ENCODE peak calls at places on chromosome 1, in nine cellular contexts. C, S, J, Z, G, Y, A, E and N are unnamed samples. For H3K4me1, the result is how much of the 10 kb centered on the place peaks cover.

GRCh38 chr1:152926091-152926490 is 17.7 kb downstream of the IVL start:
- DNase-seq in C (peak), S (no peak), J (no peak), Z (peak), G (no peak), Y (no peak), A (no peak), E (no peak), N (no peak)

GRCh38 chr1:188429385-188429784 is 1600.6 kb downstream of the PLA2G4A start:
- DNase-seq in C (peak), S (no peak), J (no peak), Z (no peak), G (no peak), Y (no peak), A (no peak), E (no peak), N (no peak)

GRCh38 chr1:153659656-153660055 is 1.2 kb downstream of the SNAPIN start:
- DNase-seq in C (no peak), S (no peak), J (no peak), Z (no peak), G (no peak), Y (no peak), A (no peak), E (no peak), N (no peak)

GRCh38 chr1:207838156-207839082 is 72.5 kb downstream of the CD34 start:
- DNase-seq in C (no peak), S (peak), J (peak), Z (no peak), G (peak), Y (no peak), A (peak), E (no peak), N (peak)

GRCh38 chr1:10031461-10031860 is 1.3 kb upstream of the UBE4B start:
- DNase-seq in C (peak), S (no peak), J (no peak), Z (no peak), G (no peak), Y (no peak), A (no peak), E (peak), N (no peak)

GRCh38 chr1:12143631-12144155 is 23.1 kb upstream of the TNFRSF1B start:
- DNase-seq in C (peak), S (peak), J (peak), Z (no peak), G (peak), Y (peak), A (peak), E (no peak), N (peak)

GRCh38 chr1:219489636-219490035 is 123.3 kb downstream of the ZC3H11B start:
- DNase-seq in C (no peak), S (no peak), J (no peak), Z (no peak), G (no peak), Y (no peak), A (no peak), E (no peak), N (no peak)

GRCh38 chr1:177137814-177138213 is 26.7 kb downstream of the ASTN1 start:
- DNase-seq in C (no peak), S (no peak), J (no peak), Z (no peak), G (no peak), Y (no peak), A (no peak), E (no peak), N (no peak)

GRCh38 chr1:187051618-187052232 is 223.0 kb downstream of the PLA2G4A start:
- DNase-seq in C (peak), S (no peak), J (no peak), Z (peak), G (no peak), Y (no peak), A (no peak), E (peak), N (peak)

DNA sequence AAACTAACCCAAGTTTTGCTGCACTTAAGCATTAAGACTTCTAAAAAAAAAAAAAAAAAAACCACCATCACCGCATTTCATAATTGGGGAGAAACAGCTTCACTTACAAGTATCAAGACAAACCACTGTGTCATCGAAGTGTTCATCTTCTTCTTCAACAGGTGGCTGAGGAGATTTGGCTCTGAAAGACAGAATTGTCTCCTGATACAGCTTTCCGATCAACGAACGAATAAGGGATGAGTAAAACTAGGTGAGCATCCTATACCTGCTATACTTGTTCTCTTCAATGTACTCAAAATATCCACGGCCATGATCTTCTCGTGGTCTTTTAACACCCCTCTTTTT is 2.0 kb downstream of the HNRNPU start:
- DNase-seq in C (no peak), S (no peak), J (no peak), Z (no peak), G (no peak), Y (no peak), A (no peak), E (no peak), N (no peak)
- H3K4me1 ChIP-seq in C (under half), S (under half), J (half or more), Z (under half), G (under half), Y (under half), A (half or more), E (under half), N (half or more)

GRCh38 chr1:61370908-61371279 is 288.5 kb downstream of the NFIA start:
- DNase-seq in C (no peak), S (no peak), J (no peak), Z (no peak), G (no peak), Y (no peak), A (no peak), E (no peak), N (no peak)
- H3K4me3 ChIP-seq in C (no peak), S (no peak), J (no peak), Z (no peak), G (no peak), Y (no peak), A (no peak), E (no peak), N (no peak)

DNA sequence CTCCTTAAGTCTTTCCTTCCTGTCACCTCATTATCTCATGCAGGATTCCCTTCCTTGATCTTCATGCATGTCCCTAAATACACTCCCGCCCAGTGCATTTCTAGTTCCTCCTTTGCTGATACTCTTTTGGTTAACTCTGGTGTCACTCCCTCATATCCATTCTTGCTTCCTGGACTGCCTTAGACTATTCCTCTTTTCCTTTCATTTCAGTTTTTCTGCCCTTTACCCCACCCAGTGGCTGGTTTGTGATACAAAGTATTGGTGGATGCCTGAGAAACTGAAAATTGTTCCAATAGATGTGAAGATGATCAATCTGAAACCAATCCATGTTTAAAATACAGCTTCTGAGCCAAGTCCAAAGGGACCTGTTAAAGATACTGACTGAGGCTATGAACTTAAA is 553.8 kb upstream of the CAMK1G start:
- DNase-seq in C (no peak), S (no peak), J (no peak), Z (no peak), G (no peak), Y (no peak), A (no peak), E (no peak), N (no peak)
- TF ChIP-seq CTCF in C (no peak), S (no peak), J (no peak), Z (no peak), G (no peak), Y (no peak), A (no peak), E (no peak), N (peak)

DNA sequence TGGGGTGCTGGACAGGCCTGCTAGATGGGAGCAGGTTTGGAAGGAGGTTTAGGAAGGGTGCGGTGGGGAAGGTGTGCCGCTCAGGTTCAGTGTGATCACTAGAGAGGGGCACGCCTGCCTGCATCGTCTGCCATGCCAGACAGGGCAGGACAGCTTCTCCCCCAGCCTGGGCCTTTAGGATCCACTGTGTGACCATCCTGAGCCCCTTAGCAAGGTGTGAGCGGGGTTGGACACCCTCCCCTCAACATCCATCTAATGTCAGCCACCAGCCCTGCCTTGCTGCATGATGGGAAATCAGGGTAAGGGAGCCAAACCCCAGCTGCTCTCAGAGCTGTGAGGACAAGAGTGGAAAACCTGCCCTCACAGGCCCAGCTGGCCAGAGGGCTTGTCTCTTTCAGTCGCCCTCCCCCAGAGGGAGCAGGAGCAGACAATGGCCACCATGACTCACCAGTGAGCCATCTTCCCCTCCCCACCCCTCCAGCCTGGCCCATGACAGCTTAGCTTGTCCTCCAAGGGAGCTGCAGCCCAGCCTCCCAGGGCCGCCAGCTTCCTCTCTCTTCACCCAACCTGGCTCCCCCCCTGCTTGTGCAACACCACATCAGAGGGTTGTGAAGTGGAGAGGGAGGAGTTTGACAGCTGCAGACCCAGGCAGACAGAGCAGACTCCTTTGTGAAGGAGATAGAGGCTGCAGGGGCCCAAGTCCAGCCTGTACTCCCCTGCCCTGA is 37.0 kb downstream of the NUAK2 start:
- DNase-seq in C (peak), S (peak), J (peak), Z (peak), G (peak), Y (peak), A (peak), E (peak), N (peak)
- H3K4me1 ChIP-seq in C (under half), S (under half), J (under half), Z (half or more), G (under half), Y (under half), A (under half), E (under half), N (under half)

GRCh38 chr1:28208818-28209441 is 23.9 kb downstream of the DNAJC8 start:
- DNase-seq in C (peak), S (peak), J (peak), Z (peak), G (no peak), Y (peak), A (peak), E (peak), N (peak)
- H3K4me3 ChIP-seq in C (no peak), S (no peak), J (no peak), Z (no peak), G (no peak), Y (no peak), A (no peak), E (no peak), N (no peak)

GRCh38 chr1:32748926-32749325 is 46.4 kb upstream of the SYNC start:
- DNase-seq in C (no peak), S (no peak), J (no peak), Z (no peak), G (no peak), Y (no peak), A (no peak), E (no peak), N (no peak)

GRCh38 chr1:32746130-32746529 is 43.6 kb upstream of the SYNC start:
- DNase-seq in C (no peak), S (peak), J (no peak), Z (no peak), G (no peak), Y (no peak), A (no peak), E (no peak), N (peak)

GRCh38 chr1:32753532-32754281 is 51.1 kb upstream of the SYNC start:
- DNase-seq in C (peak), S (peak), J (peak), Z (no peak), G (peak), Y (peak), A (peak), E (peak), N (peak)

GRCh38 chr1:32748348-32748747 is 45.8 kb upstream of the SYNC start:
- DNase-seq in C (no peak), S (no peak), J (no peak), Z (no peak), G (no peak), Y (no peak), A (no peak), E (no peak), N (no peak)

GRCh38 chr1:32749726-32750224 is 47.2 kb upstream of the SYNC start:
- DNase-seq in C (no peak), S (no peak), J (no peak), Z (no peak), G (no peak), Y (no peak), A (no peak), E (no peak), N (no peak)
- TF ChIP-seq CTCF in C (no peak), S (no peak), J (no peak), Z (no peak), G (no peak), Y (no peak), A (no peak), E (no peak), N (no peak)

GRCh38 chr1:36369061-36369470 is 16.7 kb downstream of the STK40 start:
- DNase-seq in C (peak), S (peak), J (peak), Z (peak), G (peak), Y (peak), A (peak), E (peak), N (peak)

GRCh38 chr1:36367067-36367466 is 18.7 kb downstream of the STK40 start:
- DNase-seq in C (no peak), S (no peak), J (no peak), Z (no peak), G (no peak), Y (no peak), A (no peak), E (no peak), N (no peak)

GRCh38 chr1:36367798-36368197 is 17.9 kb downstream of the STK40 start:
- DNase-seq in C (no peak), S (no peak), J (no peak), Z (no peak), G (no peak), Y (no peak), A (no peak), E (no peak), N (no peak)

GRCh38 chr1:36372617-36373016 is 13.1 kb downstream of the STK40 start:
- DNase-seq in C (no peak), S (no peak), J (no peak), Z (no peak), G (no peak), Y (no peak), A (no peak), E (no peak), N (no peak)

DNA sequence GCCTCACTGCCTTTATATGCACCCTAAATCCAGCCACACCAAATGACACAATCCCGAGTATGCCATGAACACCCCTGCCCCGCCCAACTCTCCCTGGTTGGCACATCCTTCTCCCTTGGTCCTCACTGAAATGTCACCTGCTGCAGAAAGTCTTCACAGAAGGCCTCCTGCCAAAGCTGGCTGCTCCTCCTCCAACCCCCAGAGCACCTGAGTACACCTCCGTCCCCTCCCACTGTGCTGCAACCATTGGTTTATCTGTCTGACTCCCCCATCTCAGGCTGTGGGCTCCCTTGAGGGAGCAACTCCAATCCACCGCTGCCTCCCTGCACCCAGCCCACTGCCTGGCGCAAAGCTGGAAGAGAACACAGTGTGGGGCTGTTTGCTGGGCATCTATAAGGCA is 16.3 kb downstream of the STK40 start:
- DNase-seq in C (no peak), S (no peak), J (no peak), Z (no peak), G (no peak), Y (no peak), A (no peak), E (no peak), N (no peak)
- H3K4me1 ChIP-seq in C (under half), S (half or more), J (half or more), Z (under half), G (under half), Y (under half), A (half or more), E (under half), N (half or more)

GRCh38 chr1:76854255-76854654 is 13.0 kb upstream of the ST6GALNAC5 start:
- DNase-seq in C (no peak), S (no peak), J (no peak), Z (no peak), G (no peak), Y (no peak), A (no peak), E (no peak), N (no peak)
- H3K4me3 ChIP-seq in C (no peak), S (no peak), J (no peak), Z (no peak), G (no peak), Y (no peak), A (no peak), E (no peak), N (no peak)

GRCh38 chr1:41833519-41834000 is 85.2 kb downstream of the HIVEP3 start:
- DNase-seq in C (no peak), S (no peak), J (no peak), Z (no peak), G (no peak), Y (no peak), A (no peak), E (no peak), N (no peak)

GRCh38 chr1:41822865-41823264 is 95.9 kb downstream of the HIVEP3 start:
- DNase-seq in C (no peak), S (no peak), J (no peak), Z (no peak), G (no peak), Y (no peak), A (no peak), E (no peak), N (no peak)

GRCh38 chr1:41823453-41823852 is 95.3 kb downstream of the HIVEP3 start:
- DNase-seq in C (no peak), S (peak), J (no peak), Z (no peak), G (no peak), Y (no peak), A (peak), E (peak), N (peak)

GRCh38 chr1:41830711-41831110 is 88.0 kb downstream of the HIVEP3 start:
- DNase-seq in C (peak), S (no peak), J (no peak), Z (no peak), G (no peak), Y (no peak), A (no peak), E (no peak), N (no peak)

DNA sequence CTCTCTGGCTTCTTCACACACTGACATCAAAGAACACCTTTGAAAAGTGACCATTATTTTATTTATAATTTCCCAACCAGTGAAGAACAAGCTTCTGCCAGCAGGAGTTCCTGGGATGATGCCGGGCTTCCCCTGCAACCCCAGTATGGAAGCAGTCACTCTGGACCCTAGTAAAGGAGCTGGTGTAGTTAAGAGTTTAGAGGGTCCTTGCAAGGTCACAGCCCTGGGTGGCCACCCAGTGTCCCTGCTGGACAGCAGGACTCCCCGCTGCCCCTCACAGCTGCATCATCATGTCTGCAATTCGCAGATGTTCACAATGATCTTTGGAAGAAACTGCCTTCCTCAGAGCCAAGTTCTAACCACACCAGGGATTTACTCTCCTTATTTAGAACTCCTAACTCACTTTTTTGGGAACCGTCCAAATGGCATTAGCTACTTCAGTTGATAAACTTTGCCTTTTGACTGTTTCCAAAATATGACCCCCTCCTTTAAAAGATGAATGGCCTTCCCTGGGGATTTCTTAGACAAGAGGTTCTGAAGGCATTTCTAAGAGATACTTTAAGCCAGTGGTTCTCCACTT is 90.6 kb downstream of the HIVEP3 start:
- DNase-seq in C (no peak), S (no peak), J (no peak), Z (no peak), G (no peak), Y (no peak), A (no peak), E (no peak), N (no peak)
- TF ChIP-seq CTCF in C (no peak), S (no peak), J (no peak), Z (no peak), G (no peak), Y (no peak), A (no peak), E (no peak), N (no peak)